ENCODE peak calls at places on chromosomes 4 and X, in nine cellular contexts. One of them, this sample, is unnamed.

GRCh38 chr4:138406881-138407280 is 164.7 kb upstream of the SLC7A11 start:
- DNase-seq in sigmoid colon: no peak
- DNase-seq in ovary: no peak
- DNase-seq in glutamatergic neuron: no peak
- DNase-seq in lower leg skin: no peak
- DNase-seq in AG09309: peak
- DNase-seq in colonic mucosa: no peak
- DNase-seq in neural crest cell: no peak
- DNase-seq in HCT116: no peak
- DNase-seq in this sample: no peak

GRCh38 chr4:113499696-113500095 is 261.8 kb downstream of the CAMK2D start:
- DNase-seq in neural crest cell: no peak
- DNase-seq in ovary: no peak
- DNase-seq in colonic mucosa: no peak
- DNase-seq in lower leg skin: no peak
- DNase-seq in AG09309: no peak
- DNase-seq in glutamatergic neuron: no peak
- DNase-seq in sigmoid colon: no peak
- DNase-seq in HCT116: no peak
- DNase-seq in this sample: no peak

GRCh38 chr4:142534994-142535393 is 311.1 kb downstream of the INPP4B start:
- DNase-seq in sigmoid colon: no peak
- DNase-seq in HCT116: no peak
- DNase-seq in lower leg skin: no peak
- DNase-seq in ovary: no peak
- DNase-seq in neural crest cell: no peak
- DNase-seq in colonic mucosa: no peak
- DNase-seq in glutamatergic neuron: no peak
- DNase-seq in AG09309: no peak
- DNase-seq in this sample: no peak

GRCh38 chr4:151631349-151631748 is 129.5 kb downstream of the GATB start:
- DNase-seq in HCT116: no peak
- DNase-seq in neural crest cell: no peak
- DNase-seq in lower leg skin: no peak
- DNase-seq in sigmoid colon: no peak
- DNase-seq in glutamatergic neuron: no peak
- DNase-seq in ovary: no peak
- DNase-seq in AG09309: no peak
- DNase-seq in colonic mucosa: no peak
- DNase-seq in this sample: no peak

GRCh38 chr4:172791841-172792240 is 376.8 kb upstream of the GALNT7 start:
- DNase-seq in colonic mucosa: no peak
- DNase-seq in glutamatergic neuron: no peak
- DNase-seq in HCT116: no peak
- DNase-seq in lower leg skin: no peak
- DNase-seq in neural crest cell: no peak
- DNase-seq in AG09309: no peak
- DNase-seq in sigmoid colon: no peak
- DNase-seq in ovary: no peak
- DNase-seq in this sample: no peak

GRCh38 chr4:1236103-1236641 is 12.8 kb downstream of the CTBP1 start:
- DNase-seq in HCT116: no peak
- DNase-seq in glutamatergic neuron: no peak
- DNase-seq in lower leg skin: no peak
- DNase-seq in ovary: peak
- DNase-seq in AG09309: no peak
- DNase-seq in neural crest cell: no peak
- DNase-seq in sigmoid colon: peak
- DNase-seq in colonic mucosa: no peak
- DNase-seq in this sample: no peak

GRCh38 chrX:45351478-45351877 is 150.8 kb upstream of the DIPK2B start:
- DNase-seq in glutamatergic neuron: no peak
- DNase-seq in lower leg skin: no peak
- DNase-seq in neural crest cell: no peak
- DNase-seq in AG09309: peak
- DNase-seq in colonic mucosa: no peak
- DNase-seq in ovary: no peak
- DNase-seq in sigmoid colon: no peak
- DNase-seq in HCT116: no peak
- DNase-seq in this sample: no peak

GRCh38 chr4:151866266-151866918 is 105.6 kb upstream of the GATB start:
- DNase-seq in glutamatergic neuron: no peak
- DNase-seq in sigmoid colon: no peak
- DNase-seq in AG09309: peak
- DNase-seq in neural crest cell: no peak
- DNase-seq in HCT116: no peak
- DNase-seq in colonic mucosa: no peak
- DNase-seq in ovary: no peak
- DNase-seq in lower leg skin: no peak
- DNase-seq in this sample: no peak

GRCh38 chrX:121781991-121782390 is 734.6 kb downstream of the GLUD2 start:
- DNase-seq in lower leg skin: no peak
- DNase-seq in AG09309: no peak
- DNase-seq in neural crest cell: no peak
- DNase-seq in glutamatergic neuron: no peak
- DNase-seq in colonic mucosa: no peak
- DNase-seq in ovary: no peak
- DNase-seq in sigmoid colon: no peak
- DNase-seq in HCT116: no peak
- DNase-seq in this sample: no peak

DNA sequence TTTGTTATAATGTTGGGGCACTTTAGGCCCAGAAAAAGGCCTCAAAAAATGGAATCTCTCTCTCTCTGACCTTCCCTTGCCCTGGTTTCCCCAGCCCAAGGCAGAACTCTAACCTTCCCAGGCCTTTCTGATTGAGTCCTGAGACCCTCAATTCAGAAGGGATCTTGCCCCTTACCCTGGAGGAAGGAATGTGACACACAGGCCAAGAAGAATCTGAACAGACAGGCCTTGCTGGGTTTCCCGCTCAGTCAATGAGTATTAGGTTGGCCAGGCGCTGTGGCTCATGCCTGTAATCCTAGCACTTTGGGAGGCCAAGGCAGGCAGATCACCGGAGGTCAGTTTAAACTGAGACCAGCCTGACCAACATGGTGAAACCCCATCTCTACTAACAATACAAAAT is 27.6 kb downstream of the ELOVL6 start:
- DNase-seq in ovary: no peak
- DNase-seq in colonic mucosa: no peak
- DNase-seq in HCT116: no peak
- DNase-seq in neural crest cell: no peak
- DNase-seq in lower leg skin: no peak
- DNase-seq in AG09309: no peak
- DNase-seq in sigmoid colon: no peak
- DNase-seq in glutamatergic neuron: no peak
- DNase-seq in this sample: no peak
- TF ChIP-seq CTCF in ovary: no peak
- TF ChIP-seq CTCF in colonic mucosa: no peak
- TF ChIP-seq CTCF in HCT116: peak
- TF ChIP-seq CTCF in neural crest cell: peak
- TF ChIP-seq CTCF in lower leg skin: no peak
- TF ChIP-seq CTCF in AG09309: no peak
- TF ChIP-seq CTCF in sigmoid colon: no peak
- TF ChIP-seq CTCF in glutamatergic neuron: no peak
- TF ChIP-seq CTCF in this sample: no peak

DNA sequence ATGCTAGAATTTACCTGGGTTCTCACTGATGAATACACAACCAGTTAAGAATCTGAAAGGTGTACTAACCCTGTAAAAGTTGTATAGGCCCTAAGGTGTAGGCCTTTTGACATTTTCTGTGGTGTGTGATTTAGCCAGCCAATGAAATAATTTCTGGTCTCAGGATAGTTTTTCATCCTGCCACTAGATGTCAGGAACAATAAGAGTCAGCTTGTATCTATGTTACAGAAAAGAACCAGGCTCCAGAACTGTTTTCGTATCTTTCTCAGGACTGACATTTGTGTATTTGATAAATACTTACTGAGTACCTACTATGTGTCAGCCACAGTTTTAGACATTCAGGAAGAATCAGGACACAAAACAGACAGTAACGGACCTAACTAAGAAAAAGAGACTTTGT is 673.6 kb upstream of the TENM3 start:
- DNase-seq in HCT116: peak
- DNase-seq in sigmoid colon: no peak
- DNase-seq in neural crest cell: no peak
- DNase-seq in ovary: no peak
- DNase-seq in glutamatergic neuron: no peak
- DNase-seq in colonic mucosa: no peak
- DNase-seq in AG09309: peak
- DNase-seq in lower leg skin: no peak
- DNase-seq in this sample: no peak
- TF ChIP-seq CTCF in HCT116: peak
- TF ChIP-seq CTCF in sigmoid colon: peak
- TF ChIP-seq CTCF in neural crest cell: peak
- TF ChIP-seq CTCF in ovary: no peak
- TF ChIP-seq CTCF in glutamatergic neuron: peak
- TF ChIP-seq CTCF in colonic mucosa: peak
- TF ChIP-seq CTCF in AG09309: peak
- TF ChIP-seq CTCF in lower leg skin: no peak
- TF ChIP-seq CTCF in this sample: peak

DNA sequence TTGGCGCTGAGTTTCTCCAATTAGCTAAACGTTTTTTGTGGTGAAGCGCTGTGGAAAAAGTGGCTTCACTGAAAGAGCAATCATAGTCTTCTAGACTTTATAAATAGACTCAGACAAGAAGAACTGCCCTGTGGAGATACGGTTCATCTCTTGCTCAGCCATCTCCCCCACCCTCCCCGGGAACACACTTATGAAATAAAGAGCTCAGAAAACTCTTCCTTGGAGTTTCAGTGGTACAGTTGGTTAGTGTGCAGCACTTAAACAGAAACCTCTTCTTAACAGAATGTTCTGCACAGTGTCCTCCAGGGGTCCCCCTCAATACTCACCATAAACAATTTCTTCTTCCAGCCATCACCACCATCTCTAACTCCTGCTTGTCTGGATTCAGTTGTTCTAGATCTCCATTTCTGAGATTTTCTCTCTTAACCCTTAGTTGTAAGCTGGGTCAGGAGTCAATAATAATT is 313.0 kb downstream of the ARHGAP10 start:
- DNase-seq in ovary: no peak
- DNase-seq in neural crest cell: no peak
- DNase-seq in sigmoid colon: no peak
- DNase-seq in HCT116: no peak
- DNase-seq in AG09309: no peak
- DNase-seq in lower leg skin: no peak
- DNase-seq in glutamatergic neuron: no peak
- DNase-seq in colonic mucosa: no peak
- DNase-seq in this sample: no peak
- TF ChIP-seq CTCF in ovary: no peak
- TF ChIP-seq CTCF in neural crest cell: peak
- TF ChIP-seq CTCF in sigmoid colon: no peak
- TF ChIP-seq CTCF in HCT116: no peak
- TF ChIP-seq CTCF in AG09309: peak
- TF ChIP-seq CTCF in lower leg skin: no peak
- TF ChIP-seq CTCF in glutamatergic neuron: no peak
- TF ChIP-seq CTCF in colonic mucosa: no peak
- TF ChIP-seq CTCF in this sample: no peak

GRCh38 chr4:44257461-44257860 is 191.1 kb downstream of the KCTD8 start:
- DNase-seq in neural crest cell: no peak
- DNase-seq in sigmoid colon: no peak
- DNase-seq in ovary: no peak
- DNase-seq in glutamatergic neuron: peak
- DNase-seq in AG09309: no peak
- DNase-seq in HCT116: no peak
- DNase-seq in lower leg skin: no peak
- DNase-seq in colonic mucosa: no peak
- DNase-seq in this sample: no peak

GRCh38 chr4:44256414-44256813 is 192.2 kb downstream of the KCTD8 start:
- DNase-seq in AG09309: no peak
- DNase-seq in neural crest cell: no peak
- DNase-seq in glutamatergic neuron: no peak
- DNase-seq in lower leg skin: no peak
- DNase-seq in sigmoid colon: no peak
- DNase-seq in HCT116: no peak
- DNase-seq in colonic mucosa: no peak
- DNase-seq in ovary: no peak
- DNase-seq in this sample: no peak
- TF ChIP-seq CTCF in AG09309: no peak
- TF ChIP-seq CTCF in neural crest cell: no peak
- TF ChIP-seq CTCF in glutamatergic neuron: peak
- TF ChIP-seq CTCF in lower leg skin: no peak
- TF ChIP-seq CTCF in sigmoid colon: no peak
- TF ChIP-seq CTCF in HCT116: no peak
- TF ChIP-seq CTCF in colonic mucosa: no peak
- TF ChIP-seq CTCF in ovary: no peak
- TF ChIP-seq CTCF in this sample: no peak

GRCh38 chr4:68907230-68907629 is 44.4 kb downstream of the UGT2A3 start:
- DNase-seq in sigmoid colon: no peak
- DNase-seq in glutamatergic neuron: no peak
- DNase-seq in neural crest cell: no peak
- DNase-seq in lower leg skin: no peak
- DNase-seq in AG09309: no peak
- DNase-seq in HCT116: no peak
- DNase-seq in colonic mucosa: no peak
- DNase-seq in ovary: no peak
- DNase-seq in this sample: no peak

GRCh38 chr4:68906238-68907137 is 45.1 kb downstream of the UGT2A3 start:
- DNase-seq in lower leg skin: no peak
- DNase-seq in HCT116: no peak
- DNase-seq in colonic mucosa: no peak
- DNase-seq in neural crest cell: no peak
- DNase-seq in glutamatergic neuron: no peak
- DNase-seq in ovary: no peak
- DNase-seq in sigmoid colon: no peak
- DNase-seq in AG09309: no peak
- DNase-seq in this sample: no peak

GRCh38 chr4:68907788-68908700 is 43.6 kb downstream of the UGT2A3 start:
- DNase-seq in AG09309: no peak
- DNase-seq in HCT116: no peak
- DNase-seq in lower leg skin: no peak
- DNase-seq in neural crest cell: no peak
- DNase-seq in glutamatergic neuron: no peak
- DNase-seq in colonic mucosa: no peak
- DNase-seq in ovary: no peak
- DNase-seq in sigmoid colon: no peak
- DNase-seq in this sample: no peak

GRCh38 chr4:68905598-68906237 is 45.9 kb downstream of the UGT2A3 start:
- DNase-seq in colonic mucosa: peak
- DNase-seq in ovary: no peak
- DNase-seq in neural crest cell: no peak
- DNase-seq in lower leg skin: no peak
- DNase-seq in glutamatergic neuron: no peak
- DNase-seq in AG09309: no peak
- DNase-seq in sigmoid colon: no peak
- DNase-seq in HCT116: no peak
- DNase-seq in this sample: no peak

DNA sequence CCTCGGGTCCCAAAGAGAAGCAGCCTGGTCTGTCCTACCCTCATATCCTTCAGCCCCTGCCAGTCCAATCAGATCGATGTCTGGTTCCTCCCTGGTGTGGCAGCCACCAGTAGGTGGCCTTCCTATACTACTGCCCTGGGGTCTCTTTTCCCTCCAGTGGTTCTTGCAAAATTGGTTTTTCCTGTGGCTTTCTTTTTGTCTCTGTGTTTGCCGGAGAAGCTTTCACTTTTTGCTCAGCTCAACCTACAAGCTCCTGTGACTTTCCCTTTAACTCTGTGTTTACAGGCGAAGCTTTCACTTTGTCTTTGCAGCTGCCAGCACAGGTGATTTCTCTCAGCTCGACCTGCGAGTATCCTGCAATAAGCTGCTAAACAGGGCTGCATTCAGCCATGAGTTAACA is 46.8 kb downstream of the UGT2A3 start:
- DNase-seq in neural crest cell: no peak
- DNase-seq in ovary: no peak
- DNase-seq in AG09309: no peak
- DNase-seq in glutamatergic neuron: no peak
- DNase-seq in lower leg skin: no peak
- DNase-seq in HCT116: no peak
- DNase-seq in sigmoid colon: no peak
- DNase-seq in colonic mucosa: peak
- DNase-seq in this sample: no peak
- TF ChIP-seq CTCF in neural crest cell: peak
- TF ChIP-seq CTCF in ovary: no peak
- TF ChIP-seq CTCF in AG09309: no peak
- TF ChIP-seq CTCF in glutamatergic neuron: no peak
- TF ChIP-seq CTCF in lower leg skin: no peak
- TF ChIP-seq CTCF in HCT116: no peak
- TF ChIP-seq CTCF in sigmoid colon: no peak
- TF ChIP-seq CTCF in colonic mucosa: no peak
- TF ChIP-seq CTCF in this sample: no peak